ENCODE peak calls at places on chromosomes 7 and 10, in five cellular contexts. One of them, this sample, is unnamed.

GRCh38 chr10:116723428-116724281 is 18.7 kb downstream of the HSPA12A start:
- DNase-seq in HCT116: no peak
- DNase-seq in substantia nigra: no peak
- DNase-seq in GM23248: no peak
- DNase-seq in Panc1: no peak
- DNase-seq in this sample: no peak

GRCh38 chr7:105352018-105352612 is 36.6 kb downstream of the SRPK2 start:
- DNase-seq in Panc1: no peak
- DNase-seq in substantia nigra: peak
- DNase-seq in GM23248: peak
- DNase-seq in HCT116: no peak
- DNase-seq in this sample: peak

GRCh38 chr10:14742815-14743214 is 31.9 kb downstream of the FAM107B start:
- DNase-seq in Panc1: no peak
- DNase-seq in substantia nigra: no peak
- DNase-seq in GM23248: no peak
- DNase-seq in HCT116: no peak
- DNase-seq in this sample: no peak

GRCh38 chr7:158299607-158300006 is 288.0 kb downstream of the PTPRN2 start:
- DNase-seq in substantia nigra: no peak
- DNase-seq in GM23248: no peak
- DNase-seq in HCT116: no peak
- DNase-seq in Panc1: no peak
- DNase-seq in this sample: no peak

GRCh38 chr10:86333813-86334514 is 32.6 kb downstream of the GRID1 start:
- DNase-seq in substantia nigra: no peak
- DNase-seq in HCT116: no peak
- DNase-seq in Panc1: no peak
- DNase-seq in GM23248: no peak
- DNase-seq in this sample: no peak

GRCh38 chr7:50658696-50659095 is 93.5 kb upstream of the DDC start:
- DNase-seq in substantia nigra: no peak
- DNase-seq in HCT116: no peak
- DNase-seq in Panc1: no peak
- DNase-seq in GM23248: no peak
- DNase-seq in this sample: no peak

GRCh38 chr10:79272353-79272752 is 74.9 kb upstream of the PPIF start:
- DNase-seq in GM23248: no peak
- DNase-seq in Panc1: no peak
- DNase-seq in substantia nigra: no peak
- DNase-seq in HCT116: no peak
- DNase-seq in this sample: no peak

GRCh38 chr7:20895563-20895962 is 108.9 kb upstream of the SP8 start:
- DNase-seq in Panc1: peak
- DNase-seq in HCT116: no peak
- DNase-seq in substantia nigra: no peak
- DNase-seq in GM23248: no peak
- DNase-seq in this sample: peak

GRCh38 chr7:47556511-47557180 is 25.3 kb downstream of the TNS3 start:
- DNase-seq in HCT116: no peak
- DNase-seq in GM23248: peak
- DNase-seq in Panc1: no peak
- DNase-seq in substantia nigra: no peak
- DNase-seq in this sample: no peak

GRCh38 chr10:116536810-116537209 is 8.9 kb upstream of the PNLIP start:
- DNase-seq in GM23248: no peak
- DNase-seq in Panc1: no peak
- DNase-seq in substantia nigra: no peak
- DNase-seq in HCT116: no peak
- DNase-seq in this sample: no peak

GRCh38 chr7:25949672-25950487 is 202.1 kb upstream of the NFE2L3 start:
- DNase-seq in Panc1: no peak
- DNase-seq in HCT116: no peak
- DNase-seq in GM23248: peak
- DNase-seq in substantia nigra: no peak
- DNase-seq in this sample: no peak

GRCh38 chr7:91880016-91880412 is 488 bp downstream of the MTERF1 start:
- DNase-seq in substantia nigra: no peak
- DNase-seq in HCT116: no peak
- DNase-seq in GM23248: peak
- DNase-seq in Panc1: no peak
- DNase-seq in this sample: no peak

GRCh38 chr10:35218339-35218955 is 91.8 kb downstream of the CREM start:
- DNase-seq in Panc1: no peak
- DNase-seq in substantia nigra: peak
- DNase-seq in HCT116: peak
- DNase-seq in GM23248: peak
- DNase-seq in this sample: no peak

GRCh38 chr7:46534593-46535271 is 613.7 kb upstream of the IGFBP3 start:
- DNase-seq in GM23248: peak
- DNase-seq in substantia nigra: no peak
- DNase-seq in HCT116: no peak
- DNase-seq in Panc1: no peak
- DNase-seq in this sample: no peak

GRCh38 chr10:69874464-69874863 is 72.8 kb downstream of the COL13A1 start:
- DNase-seq in GM23248: peak
- DNase-seq in substantia nigra: no peak
- DNase-seq in Panc1: peak
- DNase-seq in HCT116: no peak
- DNase-seq in this sample: no peak
- H3K27ac ChIP-seq in GM23248: no peak
- H3K27ac ChIP-seq in substantia nigra: no peak
- H3K27ac ChIP-seq in Panc1: no peak
- H3K27ac ChIP-seq in HCT116: no peak
- H3K27ac ChIP-seq in this sample: no peak

DNA sequence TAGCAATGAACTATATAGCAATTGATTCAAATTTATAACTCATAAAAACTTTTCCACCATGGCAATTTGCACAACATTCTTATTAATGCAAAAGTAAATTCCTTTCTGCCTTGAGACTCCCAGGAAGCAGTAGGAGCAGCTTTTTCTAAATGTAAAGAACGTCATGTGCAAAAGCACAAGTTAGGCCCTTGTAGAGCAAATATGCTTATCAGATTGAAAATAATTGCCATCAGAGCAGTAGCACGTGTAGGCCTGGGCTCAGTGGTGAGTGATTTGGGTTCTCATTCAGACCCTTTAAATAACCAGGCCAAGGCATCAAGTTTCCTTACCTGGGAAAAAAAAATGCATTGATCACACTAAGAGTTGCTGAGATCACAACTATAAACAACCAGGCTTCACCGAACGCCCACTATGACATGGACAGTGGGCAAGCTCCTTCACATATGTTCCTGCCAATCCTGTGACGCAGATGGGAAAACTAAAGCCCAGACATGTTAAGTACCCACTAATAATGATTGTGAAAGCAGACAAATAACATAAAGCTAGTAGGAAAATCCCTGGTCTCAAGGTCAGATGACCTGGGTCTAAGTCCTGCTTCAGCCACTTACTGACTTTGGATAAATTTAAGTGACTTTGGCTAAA is 22.1 kb upstream of the SAR1A start:
- DNase-seq in substantia nigra: no peak
- DNase-seq in Panc1: no peak
- DNase-seq in HCT116: no peak
- DNase-seq in GM23248: peak
- DNase-seq in this sample: peak
- H3K27ac ChIP-seq in substantia nigra: no peak
- H3K27ac ChIP-seq in Panc1: no peak
- H3K27ac ChIP-seq in HCT116: no peak
- H3K27ac ChIP-seq in GM23248: peak
- H3K27ac ChIP-seq in this sample: peak

GRCh38 chr10:126065751-126066150 is 169.4 kb downstream of the FANK1 start:
- DNase-seq in GM23248: no peak
- DNase-seq in substantia nigra: no peak
- DNase-seq in HCT116: no peak
- DNase-seq in Panc1: no peak
- DNase-seq in this sample: no peak
- H3K27ac ChIP-seq in GM23248: no peak
- H3K27ac ChIP-seq in substantia nigra: no peak
- H3K27ac ChIP-seq in HCT116: no peak
- H3K27ac ChIP-seq in Panc1: no peak
- H3K27ac ChIP-seq in this sample: peak

GRCh38 chr7:95772298-95772770 is at the start of gene DYNC1I1:
- DNase-seq in Panc1: no peak
- DNase-seq in HCT116: no peak
- DNase-seq in substantia nigra: peak
- DNase-seq in GM23248: peak
- DNase-seq in this sample: no peak
- H3K27ac ChIP-seq in Panc1: no peak
- H3K27ac ChIP-seq in HCT116: no peak
- H3K27ac ChIP-seq in substantia nigra: peak
- H3K27ac ChIP-seq in GM23248: no peak
- H3K27ac ChIP-seq in this sample: no peak

GRCh38 chr7:3153118-3153517 is 109.5 kb upstream of the CARD11 start:
- DNase-seq in substantia nigra: no peak
- DNase-seq in HCT116: no peak
- DNase-seq in Panc1: no peak
- DNase-seq in GM23248: no peak
- DNase-seq in this sample: no peak
- H3K27ac ChIP-seq in substantia nigra: no peak
- H3K27ac ChIP-seq in HCT116: no peak
- H3K27ac ChIP-seq in Panc1: no peak
- H3K27ac ChIP-seq in GM23248: no peak
- H3K27ac ChIP-seq in this sample: no peak

GRCh38 chr7:38274927-38275326 is 1.5 kb upstream of the TARP start:
- DNase-seq in substantia nigra: no peak
- DNase-seq in GM23248: no peak
- DNase-seq in Panc1: no peak
- DNase-seq in HCT116: no peak
- DNase-seq in this sample: no peak
- H3K27ac ChIP-seq in substantia nigra: no peak
- H3K27ac ChIP-seq in GM23248: no peak
- H3K27ac ChIP-seq in Panc1: no peak
- H3K27ac ChIP-seq in HCT116: no peak
- H3K27ac ChIP-seq in this sample: no peak

GRCh38 chr10:21330628-21331020 is 194.9 kb downstream of the SKIDA1 start:
- DNase-seq in HCT116: no peak
- DNase-seq in Panc1: no peak
- DNase-seq in GM23248: no peak
- DNase-seq in substantia nigra: no peak
- DNase-seq in this sample: no peak
- H3K27ac ChIP-seq in HCT116: peak
- H3K27ac ChIP-seq in Panc1: peak
- H3K27ac ChIP-seq in GM23248: no peak
- H3K27ac ChIP-seq in substantia nigra: no peak
- H3K27ac ChIP-seq in this sample: no peak

This sample was measured in epithelial cell of prostate.